ENCODE peak calls at places on chromosomes 7 and 10, in four cellular contexts. Q is psoas muscle, N is AG04450, X is cardiac muscle cell. E is an unnamed sample.
A peak's percentile ranks its signal among the peaks of the same experiment; 100 is the strongest.

GRCh38 chr7:88835147-88835728 is 39.7 kb upstream of the TEX47 start:
- DNase-seq in X (peak; percentile 18), N (no peak), Q (no peak), E (peak; percentile 21)

GRCh38 chr7:77837275-77837674 is 38.7 kb downstream of the PHTF2 start:
- DNase-seq in Q (no peak), N (no peak), X (no peak), E (no peak)

GRCh38 chr7:100888529-100888987 is 957 bp downstream of the UFSP1 start:
- DNase-seq in X (no peak), Q (no peak), N (no peak), E (no peak)

GRCh38 chr7:103480771-103481170 is 34.8 kb upstream of the SLC26A5 start:
- DNase-seq in X (no peak), N (no peak), Q (no peak), E (no peak)

GRCh38 chr7:144038887-144039286 is 9.9 kb upstream of the OR2A5 start:
- DNase-seq in X (no peak), Q (no peak), N (no peak), E (no peak)

GRCh38 chr7:92838934-92839333 is 2.6 kb upstream of the CDK6 start:
- DNase-seq in N (no peak), Q (no peak), X (no peak), E (no peak)

GRCh38 chr7:28096713-28097112 is 83.9 kb downstream of the JAZF1 start:
- DNase-seq in Q (no peak), X (peak; percentile 84), N (peak; percentile 57), E (peak; percentile 56)

GRCh38 chr7:95411036-95411435 is 14.9 kb upstream of the PON3 start:
- DNase-seq in N (no peak), Q (no peak), X (no peak), E (no peak)

GRCh38 chr7:101614939-101615302 is 14.2 kb downstream of the MYL10 start:
- DNase-seq in Q (no peak), N (no peak), X (no peak), E (no peak)

GRCh38 chr7:67896721-67897120 is 900.1 kb downstream of the TYW1 start:
- DNase-seq in X (peak; percentile 12), Q (no peak), N (no peak), E (no peak)

GRCh38 chr7:25117226-25118047 is 7.6 kb downstream of the CYCS start:
- DNase-seq in X (no peak), Q (no peak), N (no peak), E (no peak)

GRCh38 chr10:72756674-72757385 is 64.9 kb downstream of the MCU start:
- DNase-seq in N (no peak), Q (no peak), X (peak; percentile 79), E (no peak)

GRCh38 chr7:64314493-64315020 is 796 bp downstream of the ZNF736 start:
- DNase-seq in X (no peak), Q (no peak), N (no peak), E (no peak)

GRCh38 chr7:28958235-28958945 is at the start of gene TRIL:
- DNase-seq in Q (peak; percentile 91), N (peak; percentile 33), X (peak; percentile 93), E (peak; percentile 69)

GRCh38 chr10:91163709-91164474 is 56.6 kb upstream of the PCGF5 start:
- DNase-seq in X (peak; percentile 70), N (peak; percentile 49), Q (peak; percentile 86), E (peak; percentile 33)

GRCh38 chr7:36037121-36037662 is 115.9 kb upstream of the EEPD1 start:
- DNase-seq in X (peak; percentile 95), Q (peak; percentile 62), N (no peak), E (no peak)

GRCh38 chr7:131578602-131579001 is 22.2 kb upstream of the PODXL start:
- DNase-seq in Q (no peak), X (no peak), N (no peak), E (no peak)

GRCh38 chr7:48110868-48111267 is 21.8 kb downstream of the UPP1 start:
- DNase-seq in X (no peak), Q (no peak), N (no peak), E (no peak)

GRCh38 chr7:48107926-48108472 is 18.9 kb downstream of the UPP1 start:
- DNase-seq in Q (no peak), N (no peak), X (no peak), E (no peak)

GRCh38 chr7:48111596-48111995 is 22.5 kb downstream of the UPP1 start:
- DNase-seq in N (no peak), X (no peak), Q (no peak), E (no peak)

GRCh38 chr7:48108959-48109847 is 20.1 kb downstream of the UPP1 start:
- DNase-seq in X (no peak), N (no peak), Q (no peak), E (no peak)

DNA sequence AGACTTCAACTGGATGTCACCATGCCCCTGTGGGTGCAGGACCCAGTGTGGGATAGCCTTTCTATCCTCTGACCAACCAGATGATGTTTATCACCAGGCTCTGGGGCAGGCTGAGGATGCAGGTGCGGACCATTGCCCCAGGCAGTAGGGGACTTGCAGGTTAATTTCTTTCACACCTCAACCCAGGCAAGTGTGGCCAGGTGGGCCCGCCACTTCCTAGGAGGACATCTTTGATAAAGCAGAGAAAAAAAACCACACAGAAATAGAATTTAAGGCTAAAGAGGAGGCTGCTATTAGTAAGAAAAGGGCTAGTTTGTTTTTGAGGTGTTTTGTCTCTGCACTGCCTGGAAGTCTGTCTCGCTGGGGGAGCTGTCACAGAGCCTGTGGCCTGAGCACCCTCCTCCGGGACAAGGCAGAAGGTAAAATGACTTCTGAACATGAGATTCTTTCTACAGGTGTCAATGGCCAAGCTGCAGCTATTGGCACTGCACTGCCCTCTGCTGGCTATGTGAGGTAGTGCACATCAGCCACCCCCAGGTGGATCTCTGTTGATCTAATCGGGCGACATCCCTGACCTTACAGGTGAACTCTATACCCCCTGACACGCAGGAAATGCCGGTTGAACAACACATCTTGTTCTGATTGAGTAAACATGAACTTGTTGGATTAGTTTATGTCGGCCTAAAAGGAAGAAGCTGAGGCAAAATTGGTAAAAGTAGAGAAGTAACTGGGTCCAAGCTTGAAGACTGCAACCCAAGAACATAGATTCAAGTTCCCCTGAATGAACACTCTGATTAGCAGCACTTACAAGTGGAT is 21.0 kb downstream of the UPP1 start:
- DNase-seq in Q (peak; percentile 83), X (peak; percentile 46), N (no peak), E (peak; percentile 83)
- TF ChIP-seq CTCF in Q (peak; percentile 100), X (peak; percentile 94), N (peak; percentile 97), E (peak; percentile 100)

DNA sequence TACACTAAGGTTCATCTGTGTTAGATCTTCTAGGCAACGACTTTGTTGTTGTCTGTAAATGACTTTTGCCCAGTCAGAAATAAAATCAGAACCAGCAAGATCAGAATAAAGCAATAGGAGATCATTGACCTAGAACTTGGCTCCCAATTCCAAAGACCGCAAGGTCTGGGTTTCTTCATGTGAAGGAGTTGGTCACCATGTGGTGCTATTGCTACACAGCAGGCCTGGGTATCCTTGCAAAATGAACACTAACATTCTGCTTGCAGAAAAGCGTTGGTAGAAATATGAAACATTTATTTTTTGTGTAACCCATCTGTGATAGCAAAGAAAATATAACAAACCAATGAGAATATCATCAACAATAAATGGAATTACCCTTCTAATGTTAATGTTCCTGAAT is 831.0 kb downstream of the NXPH1 start:
- DNase-seq in N (no peak), Q (no peak), X (no peak), E (no peak)
- TF ChIP-seq CTCF in N (no peak), Q (no peak), X (no peak), E (no peak)

GRCh38 chr7:150828384-150828783 is 23.9 kb upstream of the AOC1 start:
- DNase-seq in Q (no peak), X (no peak), N (no peak), E (no peak)
- TF ChIP-seq CTCF in Q (no peak), X (no peak), N (no peak), E (no peak)

GRCh38 chr10:114244126-114244525 is 5.1 kb downstream of the VWA2 start:
- DNase-seq in Q (no peak), N (no peak), X (no peak), E (no peak)

GRCh38 chr10:114243661-114244060 is 4.6 kb downstream of the VWA2 start:
- DNase-seq in Q (no peak), N (no peak), X (no peak), E (no peak)

GRCh38 chr10:114242235-114242634 is 3.2 kb downstream of the VWA2 start:
- DNase-seq in Q (no peak), N (no peak), X (no peak), E (no peak)

GRCh38 chr10:114239994-114240345 is 916 bp downstream of the VWA2 start:
- DNase-seq in Q (no peak), X (no peak), N (no peak), E (peak; percentile 25)

DNA sequence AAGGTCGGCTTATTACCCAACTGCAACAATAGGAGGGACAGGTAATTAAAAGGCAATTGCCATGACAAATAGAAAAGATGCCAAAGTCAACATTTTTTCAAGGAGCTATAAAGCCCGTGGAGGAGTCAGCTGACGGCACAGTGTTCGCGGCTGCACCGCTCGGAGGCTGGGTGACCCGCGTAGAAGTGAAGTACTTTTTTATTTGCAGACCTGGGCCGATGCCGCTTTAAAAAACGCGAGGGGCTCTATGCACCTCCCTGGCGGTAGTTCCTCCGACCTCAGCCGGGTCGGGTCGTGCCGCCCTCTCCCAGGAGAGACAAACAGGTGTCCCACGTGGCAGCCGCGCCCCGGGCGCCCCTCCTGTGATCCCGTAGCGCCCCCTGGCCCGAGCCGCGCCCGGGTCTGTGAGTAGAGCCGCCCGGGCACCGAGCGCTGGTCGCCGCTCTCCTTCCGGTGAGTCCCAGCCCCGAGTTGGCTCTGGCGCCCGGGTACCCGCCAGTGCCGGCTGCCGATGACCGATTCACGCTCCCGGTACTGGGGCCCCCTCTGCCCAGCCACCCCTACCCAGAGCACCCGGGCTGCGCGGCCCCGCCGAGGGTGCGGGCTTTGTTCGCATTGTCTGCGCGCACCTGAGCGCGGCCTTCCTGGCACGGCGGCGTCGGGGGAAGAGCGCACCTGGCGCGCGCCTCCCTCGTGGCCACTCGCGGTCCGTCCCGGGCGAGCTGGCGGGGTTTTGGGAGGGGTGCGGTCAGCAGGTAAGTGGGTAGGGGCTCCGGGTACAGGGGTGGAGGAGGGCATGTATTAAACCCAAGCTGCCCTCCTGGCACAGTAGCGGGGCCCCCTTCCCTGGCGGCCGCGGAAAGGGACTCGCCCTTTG is at the start of gene VWA2:
- DNase-seq in Q (peak; percentile 55), N (no peak), X (no peak), E (peak; percentile 71)
- TF ChIP-seq CTCF in Q (peak; percentile 13), N (no peak), X (no peak), E (peak; percentile 35)